ENCODE peak calls at places on chromosomes 3 and 15, in six cellular contexts. C, V, A, H, X and P are unnamed samples.

GRCh38 chr3:101042996-101043686 is 49.9 kb upstream of the ABI3BP start:
- DNase-seq in C (no peak), V (no peak), A (no peak), H (no peak), X (no peak), P (no peak)

GRCh38 chr3:147701195-147701594 is 292.0 kb downstream of the ZIC1 start:
- DNase-seq in C (no peak), V (no peak), A (peak), H (no peak), X (no peak), P (no peak)

GRCh38 chr3:64079369-64080160 is 56.3 kb upstream of the PSMD6 start:
- DNase-seq in C (no peak), V (no peak), A (no peak), H (no peak), X (no peak), P (no peak)

GRCh38 chr3:167406876-167407492 is 26.9 kb upstream of the ZBBX start:
- DNase-seq in C (peak), V (no peak), A (peak), H (peak), X (no peak), P (no peak)

GRCh38 chr15:57217716-57218598 is 158.3 kb upstream of the CGNL1 start:
- DNase-seq in C (no peak), V (no peak), A (no peak), H (no peak), X (no peak), P (no peak)

GRCh38 chr3:69579527-69580165 is 159.6 kb upstream of the MITF start:
- DNase-seq in C (no peak), V (no peak), A (no peak), H (no peak), X (no peak), P (no peak)

GRCh38 chr3:177525987-177526712 is 328.9 kb upstream of the TBL1XR1 start:
- DNase-seq in C (no peak), V (no peak), A (no peak), H (no peak), X (no peak), P (no peak)

GRCh38 chr15:91609231-91609630 is 244.3 kb upstream of the SLCO3A1 start:
- DNase-seq in C (no peak), V (no peak), A (no peak), H (no peak), X (no peak), P (no peak)

GRCh38 chr3:17478673-17479072 is 263.8 kb downstream of the TBC1D5 start:
- DNase-seq in C (no peak), V (no peak), A (no peak), H (no peak), X (no peak), P (no peak)

GRCh38 chr15:98400120-98400519 is 248.2 kb upstream of the IGF1R start:
- DNase-seq in C (no peak), V (no peak), A (no peak), H (no peak), X (no peak), P (no peak)

GRCh38 chr15:100183921-100184480 is 157.8 kb downstream of the ADAMTS17 start:
- DNase-seq in C (no peak), V (no peak), A (no peak), H (no peak), X (peak), P (no peak)

GRCh38 chr3:177483182-177483967 is 286.1 kb upstream of the TBL1XR1 start:
- DNase-seq in C (no peak), V (no peak), A (peak), H (no peak), X (no peak), P (no peak)

GRCh38 chr3:86547697-86548096 is 443.3 kb downstream of the VGLL3 start:
- DNase-seq in C (no peak), V (no peak), A (peak), H (no peak), X (no peak), P (no peak)

GRCh38 chr15:31464216-31465082 is 137.8 kb downstream of the KLF13 start:
- DNase-seq in C (no peak), V (no peak), A (no peak), H (no peak), X (no peak), P (no peak)
- H3K27ac ChIP-seq in C (no peak), V (no peak), A (no peak), H (no peak), X (no peak), P (no peak)

GRCh38 chr15:41559489-41560177 is 621 bp downstream of the TYRO3 start:
- DNase-seq in C (no peak), V (peak), A (no peak), H (no peak), X (no peak), P (peak)
- H3K27ac ChIP-seq in C (no peak), V (no peak), A (no peak), H (no peak), X (peak), P (peak)

DNA sequence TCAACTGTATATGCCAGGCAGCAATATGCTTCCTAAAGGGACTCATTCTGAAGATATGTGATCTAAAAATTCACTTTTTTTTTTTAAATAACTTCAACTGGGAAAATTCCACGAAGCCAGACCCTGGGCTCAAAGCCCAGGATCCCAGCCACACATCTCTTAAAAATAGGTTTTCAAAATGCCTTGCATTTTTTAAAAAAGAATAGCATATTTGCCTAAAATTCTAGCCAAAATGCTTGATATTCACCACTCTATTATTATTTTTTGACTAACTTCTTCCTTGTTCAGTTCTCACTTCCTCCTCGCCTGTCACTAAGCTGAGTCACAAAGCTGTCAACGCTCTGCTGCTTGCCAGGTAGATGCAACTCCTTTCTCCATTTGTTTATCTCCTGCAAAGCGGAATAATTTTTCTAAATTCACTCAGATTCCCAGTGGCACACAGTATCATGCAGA is 28.0 kb upstream of the VGLL4 start:
- DNase-seq in C (no peak), V (no peak), A (no peak), H (peak), X (no peak), P (no peak)
- H3K27ac ChIP-seq in C (no peak), V (no peak), A (no peak), H (no peak), X (peak), P (peak)

GRCh38 chr15:59676565-59676964 is 12.6 kb downstream of the BNIP2 start:
- DNase-seq in C (no peak), V (peak), A (no peak), H (no peak), X (no peak), P (no peak)

GRCh38 chr15:59680346-59680745 is 8.8 kb downstream of the BNIP2 start:
- DNase-seq in C (no peak), V (no peak), A (no peak), H (no peak), X (no peak), P (no peak)

GRCh38 chr15:59678620-59679019 is 10.5 kb downstream of the BNIP2 start:
- DNase-seq in C (no peak), V (no peak), A (no peak), H (no peak), X (no peak), P (no peak)

GRCh38 chr15:59680870-59681269 is 8.2 kb downstream of the BNIP2 start:
- DNase-seq in C (no peak), V (no peak), A (no peak), H (no peak), X (no peak), P (no peak)

GRCh38 chr15:59678171-59678570 is 10.9 kb downstream of the BNIP2 start:
- DNase-seq in C (no peak), V (no peak), A (no peak), H (no peak), X (no peak), P (no peak)
- H3K27ac ChIP-seq in C (no peak), V (no peak), A (no peak), H (no peak), X (no peak), P (no peak)

GRCh38 chr3:57130426-57131209 is 34.5 kb downstream of the IL17RD start:
- DNase-seq in C (no peak), V (no peak), A (peak), H (no peak), X (no peak), P (no peak)

GRCh38 chr3:57131210-57131588 is 34.0 kb downstream of the IL17RD start:
- DNase-seq in C (no peak), V (no peak), A (no peak), H (no peak), X (no peak), P (no peak)

GRCh38 chr3:57128863-57129602 is 36.1 kb downstream of the IL17RD start:
- DNase-seq in C (no peak), V (no peak), A (peak), H (no peak), X (no peak), P (no peak)

GRCh38 chr3:57126244-57126643 is 38.9 kb downstream of the IL17RD start:
- DNase-seq in C (no peak), V (no peak), A (peak), H (no peak), X (no peak), P (no peak)

GRCh38 chr3:57127849-57128566 is 37.1 kb downstream of the IL17RD start:
- DNase-seq in C (no peak), V (no peak), A (no peak), H (peak), X (no peak), P (no peak)
- H3K27ac ChIP-seq in C (no peak), V (no peak), A (peak), H (peak), X (peak), P (no peak)

DNA sequence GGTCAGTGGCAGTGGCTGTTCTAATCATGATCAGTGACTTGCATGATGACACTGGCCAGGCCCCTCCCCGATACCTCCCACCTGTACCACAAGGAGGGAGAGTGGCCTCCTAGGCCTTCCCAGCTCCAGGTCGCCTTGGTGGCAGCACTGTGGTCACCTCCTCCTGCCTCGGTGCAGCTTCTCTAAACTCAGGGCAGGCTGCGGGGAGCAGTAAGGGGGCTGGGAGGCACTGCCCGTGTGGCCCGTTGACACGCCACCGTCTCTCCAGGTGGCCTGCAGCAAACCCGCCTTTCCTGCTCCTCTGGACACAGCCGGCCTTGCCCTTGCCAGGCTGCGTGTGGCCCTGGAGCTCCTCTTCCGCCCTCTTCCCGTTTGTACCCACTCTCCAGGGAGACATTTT is 184.1 kb downstream of the XXYLT1 start:
- DNase-seq in C (no peak), V (peak), A (no peak), H (peak), X (no peak), P (no peak)
- H3K27ac ChIP-seq in C (no peak), V (no peak), A (no peak), H (no peak), X (peak), P (no peak)

GRCh38 chr15:85837881-85838280 is 43.2 kb upstream of the KLHL25 start:
- DNase-seq in C (no peak), V (no peak), A (no peak), H (no peak), X (no peak), P (no peak)
- H3K27ac ChIP-seq in C (no peak), V (no peak), A (no peak), H (no peak), X (no peak), P (no peak)

GRCh38 chr3:184524981-184525336 is 36.6 kb upstream of the EPHB3 start:
- DNase-seq in C (no peak), V (no peak), A (peak), H (no peak), X (no peak), P (no peak)
- H3K27ac ChIP-seq in C (no peak), V (no peak), A (peak), H (peak), X (peak), P (peak)